ENCODE peak calls at places on chromosome 22, in six cellular contexts. W, N, Q, P, H and K are unnamed samples.

GRCh38 chr22:34709641-34710040 is 356.3 kb upstream of the ISX start:
- DNase-seq in W (no peak), N (no peak), Q (no peak), P (no peak), H (no peak), K (no peak)

GRCh38 chr22:27637604-27638003 is 164.0 kb downstream of the MN1 start:
- DNase-seq in W (no peak), N (no peak), Q (no peak), P (no peak), H (no peak), K (peak)

GRCh38 chr22:37515902-37516301 is 3.3 kb downstream of the CARD10 start:
- DNase-seq in W (no peak), N (no peak), Q (no peak), P (no peak), H (no peak), K (no peak)

GRCh38 chr22:17655289-17655688 is 16.7 kb downstream of the BCL2L13 start:
- DNase-seq in W (no peak), N (no peak), Q (no peak), P (no peak), H (no peak), K (no peak)

GRCh38 chr22:37741312-37741795 is 44.5 kb downstream of the TRIOBP start:
- DNase-seq in W (no peak), N (no peak), Q (no peak), P (peak), H (no peak), K (peak)

GRCh38 chr22:17845790-17846189 is 71.5 kb upstream of the BID start:
- DNase-seq in W (no peak), N (no peak), Q (no peak), P (no peak), H (no peak), K (peak)

GRCh38 chr22:46352691-46353386 is 17.3 kb downstream of the TRMU start:
- DNase-seq in W (peak), N (peak), Q (no peak), P (peak), H (no peak), K (no peak)

GRCh38 chr22:27989758-27990450 is 70.8 kb upstream of the PITPNB start:
- DNase-seq in W (no peak), N (no peak), Q (peak), P (no peak), H (no peak), K (no peak)

GRCh38 chr22:41939981-41940852 is 6.7 kb downstream of the CENPM start:
- DNase-seq in W (no peak), N (no peak), Q (peak), P (peak), H (peak), K (no peak)